ENCODE peak calls at places on chromosomes 16 and 17, in six cellular contexts. One of them, this sample, is unnamed.

GRCh38 chr16:14284930-14285541 is 213.9 kb downstream of the MRTFB start:
- DNase-seq in NCI-H2081: peak; percentile 49
- DNase-seq in ELF-1: no peak
- DNase-seq in ecto neural progenitor cell: no peak
- DNase-seq in stimulated activated CD8-positive, alpha-beta memory T cell treated with anti-CD3 and anti-CD28 coated beads, Interleukin-2, amount 100 ng/mL, for 48 hours: no peak
- DNase-seq in GM04503: no peak
- DNase-seq in this sample: peak; percentile 54

GRCh38 chr17:10742431-10742830 is 12.6 kb upstream of the TMEM220 start:
- DNase-seq in GM04503: no peak
- DNase-seq in ELF-1: no peak
- DNase-seq in NCI-H2081: no peak
- DNase-seq in stimulated activated CD8-positive, alpha-beta memory T cell treated with anti-CD3 and anti-CD28 coated beads, Interleukin-2, amount 100 ng/mL, for 48 hours: no peak
- DNase-seq in ecto neural progenitor cell: no peak
- DNase-seq in this sample: no peak

GRCh38 chr16:4114257-4115208 is 1.7 kb downstream of the ADCY9 start:
- DNase-seq in NCI-H2081: no peak
- DNase-seq in GM04503: no peak
- DNase-seq in ELF-1: no peak
- DNase-seq in ecto neural progenitor cell: no peak
- DNase-seq in stimulated activated CD8-positive, alpha-beta memory T cell treated with anti-CD3 and anti-CD28 coated beads, Interleukin-2, amount 100 ng/mL, for 48 hours: no peak
- DNase-seq in this sample: no peak

GRCh38 chr17:11935734-11936406 is 61.4 kb downstream of the ZNF18 start:
- DNase-seq in ELF-1: peak; percentile 54
- DNase-seq in NCI-H2081: peak; percentile 18
- DNase-seq in stimulated activated CD8-positive, alpha-beta memory T cell treated with anti-CD3 and anti-CD28 coated beads, Interleukin-2, amount 100 ng/mL, for 48 hours: peak; percentile 12
- DNase-seq in GM04503: peak; percentile 3
- DNase-seq in ecto neural progenitor cell: peak; percentile 83
- DNase-seq in this sample: no peak

GRCh38 chr17:75087558-75088453 is at the start of gene SLC16A5:
- DNase-seq in NCI-H2081: no peak
- DNase-seq in GM04503: peak; percentile 76
- DNase-seq in ecto neural progenitor cell: peak; percentile 93
- DNase-seq in ELF-1: peak; percentile 95
- DNase-seq in stimulated activated CD8-positive, alpha-beta memory T cell treated with anti-CD3 and anti-CD28 coated beads, Interleukin-2, amount 100 ng/mL, for 48 hours: no peak
- DNase-seq in this sample: peak; percentile 67

GRCh38 chr17:29007456-29008455 is 1.9 kb upstream of the SEZ6 start:
- DNase-seq in ecto neural progenitor cell: no peak
- DNase-seq in ELF-1: no peak
- DNase-seq in GM04503: peak; percentile 16
- DNase-seq in stimulated activated CD8-positive, alpha-beta memory T cell treated with anti-CD3 and anti-CD28 coated beads, Interleukin-2, amount 100 ng/mL, for 48 hours: no peak
- DNase-seq in NCI-H2081: no peak
- DNase-seq in this sample: peak; percentile 64

GRCh38 chr17:69812240-69812837 is 262.7 kb upstream of the KCNJ16 start:
- DNase-seq in GM04503: no peak
- DNase-seq in NCI-H2081: no peak
- DNase-seq in ELF-1: no peak
- DNase-seq in ecto neural progenitor cell: no peak
- DNase-seq in stimulated activated CD8-positive, alpha-beta memory T cell treated with anti-CD3 and anti-CD28 coated beads, Interleukin-2, amount 100 ng/mL, for 48 hours: no peak
- DNase-seq in this sample: no peak

GRCh38 chr17:6506679-6507231 is 49.6 kb downstream of the PITPNM3 start:
- DNase-seq in ecto neural progenitor cell: no peak
- DNase-seq in GM04503: no peak
- DNase-seq in NCI-H2081: no peak
- DNase-seq in stimulated activated CD8-positive, alpha-beta memory T cell treated with anti-CD3 and anti-CD28 coated beads, Interleukin-2, amount 100 ng/mL, for 48 hours: no peak
- DNase-seq in ELF-1: no peak
- DNase-seq in this sample: no peak

GRCh38 chr16:30949655-30950515 is 1.0 kb downstream of the ORAI3 start:
- DNase-seq in ecto neural progenitor cell: peak; percentile 79
- DNase-seq in NCI-H2081: no peak
- DNase-seq in ELF-1: peak; percentile 93
- DNase-seq in GM04503: peak; percentile 60
- DNase-seq in stimulated activated CD8-positive, alpha-beta memory T cell treated with anti-CD3 and anti-CD28 coated beads, Interleukin-2, amount 100 ng/mL, for 48 hours: no peak
- DNase-seq in this sample: peak; percentile 68

GRCh38 chr17:1108810-1109605 is 70.8 kb downstream of the ABR start:
- DNase-seq in NCI-H2081: no peak
- DNase-seq in ELF-1: no peak
- DNase-seq in ecto neural progenitor cell: peak; percentile 87
- DNase-seq in stimulated activated CD8-positive, alpha-beta memory T cell treated with anti-CD3 and anti-CD28 coated beads, Interleukin-2, amount 100 ng/mL, for 48 hours: peak; percentile 48
- DNase-seq in GM04503: no peak
- DNase-seq in this sample: no peak

GRCh38 chr16:67223992-67224391 is 2.9 kb upstream of the TMEM208 start:
- DNase-seq in ecto neural progenitor cell: no peak
- DNase-seq in NCI-H2081: no peak
- DNase-seq in ELF-1: no peak
- DNase-seq in GM04503: no peak
- DNase-seq in stimulated activated CD8-positive, alpha-beta memory T cell treated with anti-CD3 and anti-CD28 coated beads, Interleukin-2, amount 100 ng/mL, for 48 hours: no peak
- DNase-seq in this sample: no peak

GRCh38 chr17:4854181-4854681 is 21.1 kb downstream of the MINK1 start:
- DNase-seq in GM04503: no peak
- DNase-seq in NCI-H2081: no peak
- DNase-seq in stimulated activated CD8-positive, alpha-beta memory T cell treated with anti-CD3 and anti-CD28 coated beads, Interleukin-2, amount 100 ng/mL, for 48 hours: no peak
- DNase-seq in ELF-1: peak; percentile 80
- DNase-seq in ecto neural progenitor cell: no peak
- DNase-seq in this sample: no peak

GRCh38 chr17:73585583-73585982 is 58.7 kb downstream of the SDK2 start:
- DNase-seq in NCI-H2081: no peak
- DNase-seq in ecto neural progenitor cell: no peak
- DNase-seq in stimulated activated CD8-positive, alpha-beta memory T cell treated with anti-CD3 and anti-CD28 coated beads, Interleukin-2, amount 100 ng/mL, for 48 hours: no peak
- DNase-seq in GM04503: no peak
- DNase-seq in ELF-1: peak; percentile 23
- DNase-seq in this sample: no peak

GRCh38 chr16:30903596-30903995 is 7.2 kb downstream of the CTF1 start:
- DNase-seq in ecto neural progenitor cell: no peak
- DNase-seq in ELF-1: no peak
- DNase-seq in NCI-H2081: no peak
- DNase-seq in GM04503: no peak
- DNase-seq in stimulated activated CD8-positive, alpha-beta memory T cell treated with anti-CD3 and anti-CD28 coated beads, Interleukin-2, amount 100 ng/mL, for 48 hours: no peak
- DNase-seq in this sample: no peak

GRCh38 chr16:66720766-66721165 is 24.2 kb upstream of the CMTM4 start:
- DNase-seq in stimulated activated CD8-positive, alpha-beta memory T cell treated with anti-CD3 and anti-CD28 coated beads, Interleukin-2, amount 100 ng/mL, for 48 hours: no peak
- DNase-seq in ecto neural progenitor cell: no peak
- DNase-seq in GM04503: no peak
- DNase-seq in NCI-H2081: no peak
- DNase-seq in ELF-1: no peak
- DNase-seq in this sample: no peak

GRCh38 chr16:59699786-59700185 is 965.7 kb upstream of the GOT2 start:
- DNase-seq in NCI-H2081: no peak
- DNase-seq in GM04503: no peak
- DNase-seq in ecto neural progenitor cell: no peak
- DNase-seq in stimulated activated CD8-positive, alpha-beta memory T cell treated with anti-CD3 and anti-CD28 coated beads, Interleukin-2, amount 100 ng/mL, for 48 hours: no peak
- DNase-seq in ELF-1: no peak
- DNase-seq in this sample: no peak

GRCh38 chr16:53433930-53434435 is 288 bp upstream of the RBL2 start:
- DNase-seq in GM04503: no peak
- DNase-seq in NCI-H2081: no peak
- DNase-seq in ecto neural progenitor cell: no peak
- DNase-seq in ELF-1: no peak
- DNase-seq in stimulated activated CD8-positive, alpha-beta memory T cell treated with anti-CD3 and anti-CD28 coated beads, Interleukin-2, amount 100 ng/mL, for 48 hours: no peak
- DNase-seq in this sample: peak; percentile 29

GRCh38 chr16:2471016-2471652 is at the start of gene NTN3:
- DNase-seq in ELF-1: peak; percentile 23
- DNase-seq in stimulated activated CD8-positive, alpha-beta memory T cell treated with anti-CD3 and anti-CD28 coated beads, Interleukin-2, amount 100 ng/mL, for 48 hours: no peak
- DNase-seq in NCI-H2081: peak; percentile 79
- DNase-seq in GM04503: no peak
- DNase-seq in ecto neural progenitor cell: peak; percentile 84
- DNase-seq in this sample: no peak

GRCh38 chr16:1445518-1446197 is 1.3 kb upstream of the CCDC154 start:
- DNase-seq in NCI-H2081: no peak
- DNase-seq in ELF-1: no peak
- DNase-seq in ecto neural progenitor cell: no peak
- DNase-seq in stimulated activated CD8-positive, alpha-beta memory T cell treated with anti-CD3 and anti-CD28 coated beads, Interleukin-2, amount 100 ng/mL, for 48 hours: no peak
- DNase-seq in GM04503: no peak
- DNase-seq in this sample: no peak

GRCh38 chr16:71628810-71629209 is 2.8 kb downstream of the MARVELD3 start:
- DNase-seq in stimulated activated CD8-positive, alpha-beta memory T cell treated with anti-CD3 and anti-CD28 coated beads, Interleukin-2, amount 100 ng/mL, for 48 hours: no peak
- DNase-seq in ELF-1: no peak
- DNase-seq in NCI-H2081: no peak
- DNase-seq in ecto neural progenitor cell: no peak
- DNase-seq in GM04503: no peak
- DNase-seq in this sample: no peak

GRCh38 chr17:17246879-17247278 is 9.9 kb upstream of the FLCN start:
- DNase-seq in GM04503: no peak
- DNase-seq in stimulated activated CD8-positive, alpha-beta memory T cell treated with anti-CD3 and anti-CD28 coated beads, Interleukin-2, amount 100 ng/mL, for 48 hours: no peak
- DNase-seq in ELF-1: no peak
- DNase-seq in ecto neural progenitor cell: no peak
- DNase-seq in NCI-H2081: no peak
- DNase-seq in this sample: no peak

GRCh38 chr17:43457362-43457692 is 26.4 kb upstream of the DHX8 start:
- DNase-seq in ELF-1: no peak
- DNase-seq in ecto neural progenitor cell: no peak
- DNase-seq in GM04503: no peak
- DNase-seq in stimulated activated CD8-positive, alpha-beta memory T cell treated with anti-CD3 and anti-CD28 coated beads, Interleukin-2, amount 100 ng/mL, for 48 hours: no peak
- DNase-seq in NCI-H2081: no peak
- DNase-seq in this sample: no peak

GRCh38 chr16:84532299-84532724 is 27.9 kb upstream of the MEAK7 start:
- DNase-seq in stimulated activated CD8-positive, alpha-beta memory T cell treated with anti-CD3 and anti-CD28 coated beads, Interleukin-2, amount 100 ng/mL, for 48 hours: no peak
- DNase-seq in GM04503: peak; percentile 99
- DNase-seq in NCI-H2081: no peak
- DNase-seq in ELF-1: peak; percentile 94
- DNase-seq in ecto neural progenitor cell: peak; percentile 70
- DNase-seq in this sample: peak; percentile 86

GRCh38 chr17:47276444-47276843 is 22.8 kb downstream of the ITGB3 start:
- DNase-seq in NCI-H2081: no peak
- DNase-seq in GM04503: no peak
- DNase-seq in ecto neural progenitor cell: no peak
- DNase-seq in stimulated activated CD8-positive, alpha-beta memory T cell treated with anti-CD3 and anti-CD28 coated beads, Interleukin-2, amount 100 ng/mL, for 48 hours: no peak
- DNase-seq in ELF-1: no peak
- DNase-seq in this sample: no peak

GRCh38 chr17:73103661-73104335 is 11.3 kb upstream of the SLC39A11 start:
- DNase-seq in stimulated activated CD8-positive, alpha-beta memory T cell treated with anti-CD3 and anti-CD28 coated beads, Interleukin-2, amount 100 ng/mL, for 48 hours: no peak
- DNase-seq in NCI-H2081: no peak
- DNase-seq in ELF-1: no peak
- DNase-seq in GM04503: no peak
- DNase-seq in ecto neural progenitor cell: no peak
- DNase-seq in this sample: no peak

GRCh38 chr16:84940670-84941551 is 70.4 kb downstream of the ZDHHC7 start:
- DNase-seq in ecto neural progenitor cell: no peak
- DNase-seq in NCI-H2081: no peak
- DNase-seq in stimulated activated CD8-positive, alpha-beta memory T cell treated with anti-CD3 and anti-CD28 coated beads, Interleukin-2, amount 100 ng/mL, for 48 hours: no peak
- DNase-seq in ELF-1: no peak
- DNase-seq in GM04503: no peak
- DNase-seq in this sample: no peak

GRCh38 chr17:39175695-39176093 is 9.7 kb upstream of the ARL5C start:
- DNase-seq in stimulated activated CD8-positive, alpha-beta memory T cell treated with anti-CD3 and anti-CD28 coated beads, Interleukin-2, amount 100 ng/mL, for 48 hours: no peak
- DNase-seq in NCI-H2081: no peak
- DNase-seq in ecto neural progenitor cell: no peak
- DNase-seq in ELF-1: no peak
- DNase-seq in GM04503: no peak
- DNase-seq in this sample: no peak